ENCODE peak calls at places on chromosomes 6 and 20, in five cellular contexts. One of them, this sample, is unnamed.

GRCh38 chr20:59577037-59577808 is 27.1 kb upstream of the PHACTR3 start:
- DNase-seq in prostate gland: no peak
- DNase-seq in heart right ventricle: no peak
- DNase-seq in fibroblast of lung: no peak
- DNase-seq in lung: no peak
- DNase-seq in this sample: no peak

GRCh38 chr20:12180107-12180661 is 262.5 kb downstream of the BTBD3 start:
- DNase-seq in prostate gland: no peak
- DNase-seq in heart right ventricle: no peak
- DNase-seq in fibroblast of lung: no peak
- DNase-seq in lung: no peak
- DNase-seq in this sample: no peak

GRCh38 chr6:119314894-119315272 is 34.7 kb downstream of the MAN1A1 start:
- DNase-seq in prostate gland: no peak
- DNase-seq in heart right ventricle: no peak
- DNase-seq in fibroblast of lung: no peak
- DNase-seq in lung: no peak
- DNase-seq in this sample: no peak

GRCh38 chr20:46311039-46311650 is 2.8 kb upstream of the CDH22 start:
- DNase-seq in prostate gland: peak
- DNase-seq in heart right ventricle: no peak
- DNase-seq in fibroblast of lung: no peak
- DNase-seq in lung: no peak
- DNase-seq in this sample: no peak

GRCh38 chr6:42049116-42049809 is 1.1 kb upstream of the TAF8 start:
- DNase-seq in prostate gland: peak
- DNase-seq in heart right ventricle: peak
- DNase-seq in fibroblast of lung: no peak
- DNase-seq in lung: peak
- DNase-seq in this sample: no peak

GRCh38 chr20:13995086-13995665 is at the start of gene MACROD2:
- DNase-seq in prostate gland: peak
- DNase-seq in heart right ventricle: peak
- DNase-seq in fibroblast of lung: peak
- DNase-seq in lung: peak
- DNase-seq in this sample: no peak

GRCh38 chr20:41738584-41739193 is 120.5 kb upstream of the CHD6 start:
- DNase-seq in prostate gland: peak
- DNase-seq in heart right ventricle: peak
- DNase-seq in fibroblast of lung: peak
- DNase-seq in lung: no peak
- DNase-seq in this sample: no peak

GRCh38 chr6:88650029-88650619 is 313.3 kb downstream of the RNGTT start:
- DNase-seq in prostate gland: no peak
- DNase-seq in heart right ventricle: no peak
- DNase-seq in fibroblast of lung: peak
- DNase-seq in lung: no peak
- DNase-seq in this sample: peak

GRCh38 chr6:54491431-54491830 is 183.2 kb downstream of the TINAG start:
- DNase-seq in prostate gland: no peak
- DNase-seq in heart right ventricle: no peak
- DNase-seq in fibroblast of lung: no peak
- DNase-seq in lung: no peak
- DNase-seq in this sample: no peak

GRCh38 chr6:140346461-140346860 is 972.0 kb upstream of the CITED2 start:
- DNase-seq in prostate gland: no peak
- DNase-seq in heart right ventricle: peak
- DNase-seq in fibroblast of lung: peak
- DNase-seq in lung: no peak
- DNase-seq in this sample: no peak

GRCh38 chr6:128064540-128064895 is 163.7 kb upstream of the THEMIS start:
- DNase-seq in prostate gland: no peak
- DNase-seq in heart right ventricle: no peak
- DNase-seq in fibroblast of lung: no peak
- DNase-seq in lung: no peak
- DNase-seq in this sample: no peak

GRCh38 chr20:63970714-63971431 is 1.1 kb upstream of the ZNF512B start:
- DNase-seq in prostate gland: no peak
- DNase-seq in heart right ventricle: no peak
- DNase-seq in fibroblast of lung: no peak
- DNase-seq in lung: no peak
- DNase-seq in this sample: no peak

DNA sequence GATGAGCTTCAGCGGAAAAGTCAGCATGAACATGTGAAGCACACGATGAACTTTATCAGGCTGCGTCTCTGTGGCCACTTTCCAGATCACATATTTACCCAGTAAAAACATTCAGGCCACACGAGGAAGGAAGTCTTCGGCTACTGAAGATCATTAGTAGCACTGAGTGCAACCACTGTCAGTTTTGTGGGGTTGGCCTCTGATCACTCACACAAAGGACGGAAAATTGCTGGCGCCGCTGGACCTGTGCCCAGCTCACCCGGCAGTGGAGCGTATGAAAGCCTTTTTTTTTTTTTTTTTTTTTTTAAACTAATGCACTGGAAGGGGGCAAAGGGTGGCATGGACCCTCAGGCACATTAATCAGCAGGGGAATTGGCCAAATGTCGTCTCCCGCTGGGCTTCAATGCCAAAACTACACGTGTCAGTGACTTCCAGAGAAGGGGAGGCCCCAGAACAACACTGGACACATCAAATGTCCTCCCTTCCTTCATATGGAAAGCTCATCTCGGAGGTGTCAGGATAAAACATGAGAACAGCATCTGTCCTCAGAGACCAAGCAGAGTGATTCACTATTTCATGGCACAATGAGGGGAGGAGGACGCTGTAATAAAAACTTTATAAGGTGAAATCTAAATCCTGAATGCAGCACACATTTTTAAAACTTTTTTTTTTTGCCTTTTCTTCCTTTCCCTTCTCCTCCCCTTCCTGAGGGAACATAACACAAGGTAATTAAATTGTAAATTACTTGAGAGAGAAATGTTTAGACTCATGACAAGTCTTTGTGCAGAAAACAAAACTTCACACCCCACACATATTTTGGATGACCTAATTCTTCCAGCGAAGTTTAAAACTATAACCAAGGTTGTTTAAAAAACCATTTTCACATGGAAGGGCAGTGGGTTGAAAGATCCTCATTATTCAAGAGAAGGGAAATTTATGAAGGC is 223.4 kb downstream of the FOXC1 start:
- DNase-seq in prostate gland: peak
- DNase-seq in heart right ventricle: peak
- DNase-seq in fibroblast of lung: peak
- DNase-seq in lung: peak
- DNase-seq in this sample: no peak
- H3K4me3 ChIP-seq in prostate gland: no peak
- H3K4me3 ChIP-seq in heart right ventricle: no peak
- H3K4me3 ChIP-seq in fibroblast of lung: no peak
- H3K4me3 ChIP-seq in lung: no peak
- H3K4me3 ChIP-seq in this sample: no peak

DNA sequence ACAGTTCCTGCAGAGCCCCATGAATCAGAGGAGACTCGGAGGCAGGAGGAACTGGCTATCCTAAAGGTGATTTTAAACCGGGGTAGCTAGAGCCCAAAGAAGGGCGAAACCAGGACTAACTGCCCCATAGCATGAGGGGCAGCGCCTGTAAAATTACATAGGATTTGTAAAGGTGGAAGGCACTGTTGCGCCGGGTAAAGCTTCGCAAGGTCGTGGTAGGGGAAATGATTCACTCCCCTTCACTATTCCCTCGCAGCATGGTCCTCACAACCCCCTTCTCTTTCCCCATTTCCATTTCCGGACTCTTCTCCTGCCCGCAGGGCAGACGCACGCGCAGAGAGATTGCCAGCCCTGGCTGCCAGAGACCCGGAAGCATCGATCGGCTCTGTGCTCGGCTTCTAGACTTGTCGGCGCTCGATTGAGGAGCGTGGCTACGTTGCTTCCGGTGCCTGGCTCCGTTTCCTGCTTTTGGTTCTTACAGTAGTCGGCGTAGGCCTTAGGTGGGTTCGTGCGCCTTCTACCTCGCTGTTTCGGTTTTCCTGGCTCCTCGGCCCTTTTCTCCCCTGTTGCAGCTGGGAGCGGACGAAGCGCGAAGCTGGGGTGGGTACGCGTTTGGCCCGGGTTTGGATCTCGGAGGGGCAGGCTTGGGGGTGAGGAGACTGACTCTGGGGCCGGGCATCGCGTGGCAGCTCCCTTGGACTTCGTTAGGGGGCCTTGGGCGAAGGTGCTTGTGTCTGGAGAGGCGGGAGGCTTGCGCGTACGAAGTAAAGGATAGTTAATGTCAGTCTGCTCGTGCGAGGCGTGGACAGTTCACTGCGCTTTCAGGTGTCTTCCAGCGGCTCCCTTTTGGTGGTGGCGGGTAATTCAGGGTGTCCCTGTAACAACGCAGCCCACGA is at the start of gene SNRPB2:
- DNase-seq in prostate gland: peak
- DNase-seq in heart right ventricle: peak
- DNase-seq in fibroblast of lung: peak
- DNase-seq in lung: peak
- DNase-seq in this sample: peak
- TF ChIP-seq CTCF in prostate gland: no peak
- TF ChIP-seq CTCF in heart right ventricle: no peak
- TF ChIP-seq CTCF in fibroblast of lung: no peak
- TF ChIP-seq CTCF in lung: no peak
- TF ChIP-seq CTCF in this sample: no peak

GRCh38 chr6:154352898-154353585 is 3.6 kb downstream of the IPCEF1 start:
- DNase-seq in prostate gland: no peak
- DNase-seq in heart right ventricle: no peak
- DNase-seq in fibroblast of lung: no peak
- DNase-seq in lung: no peak
- DNase-seq in this sample: no peak
- H3K4me3 ChIP-seq in prostate gland: no peak
- H3K4me3 ChIP-seq in heart right ventricle: no peak
- H3K4me3 ChIP-seq in fibroblast of lung: no peak
- H3K4me3 ChIP-seq in lung: no peak
- H3K4me3 ChIP-seq in this sample: no peak

GRCh38 chr6:131787955-131788712 is 19.7 kb upstream of the ENPP1 start:
- DNase-seq in prostate gland: no peak
- DNase-seq in heart right ventricle: peak
- DNase-seq in fibroblast of lung: peak
- DNase-seq in lung: no peak
- DNase-seq in this sample: no peak
- TF ChIP-seq CTCF in prostate gland: no peak
- TF ChIP-seq CTCF in heart right ventricle: no peak
- TF ChIP-seq CTCF in fibroblast of lung: peak
- TF ChIP-seq CTCF in lung: no peak
- TF ChIP-seq CTCF in this sample: peak

GRCh38 chr6:69866351-69867074 is at the start of gene COL19A1:
- DNase-seq in prostate gland: no peak
- DNase-seq in heart right ventricle: peak
- DNase-seq in fibroblast of lung: peak
- DNase-seq in lung: no peak
- DNase-seq in this sample: no peak

GRCh38 chr6:69871107-69871506 is 4.8 kb downstream of the COL19A1 start:
- DNase-seq in prostate gland: no peak
- DNase-seq in heart right ventricle: no peak
- DNase-seq in fibroblast of lung: no peak
- DNase-seq in lung: no peak
- DNase-seq in this sample: no peak

GRCh38 chr6:69868961-69869360 is 2.6 kb downstream of the COL19A1 start:
- DNase-seq in prostate gland: no peak
- DNase-seq in heart right ventricle: no peak
- DNase-seq in fibroblast of lung: no peak
- DNase-seq in lung: no peak
- DNase-seq in this sample: no peak

GRCh38 chr6:69867075-69867911 is 937 bp downstream of the COL19A1 start:
- DNase-seq in prostate gland: peak
- DNase-seq in heart right ventricle: peak
- DNase-seq in fibroblast of lung: peak
- DNase-seq in lung: peak
- DNase-seq in this sample: no peak

GRCh38 chr6:69868252-69868804 is 2.0 kb downstream of the COL19A1 start:
- DNase-seq in prostate gland: no peak
- DNase-seq in heart right ventricle: no peak
- DNase-seq in fibroblast of lung: no peak
- DNase-seq in lung: no peak
- DNase-seq in this sample: no peak
- H3K4me3 ChIP-seq in prostate gland: no peak
- H3K4me3 ChIP-seq in heart right ventricle: no peak
- H3K4me3 ChIP-seq in fibroblast of lung: no peak
- H3K4me3 ChIP-seq in lung: no peak
- H3K4me3 ChIP-seq in this sample: no peak

GRCh38 chr20:44468044-44468782 is 7.5 kb upstream of the TTPAL start:
- DNase-seq in prostate gland: no peak
- DNase-seq in heart right ventricle: no peak
- DNase-seq in fibroblast of lung: no peak
- DNase-seq in lung: no peak
- DNase-seq in this sample: no peak

GRCh38 chr20:44465001-44465560 is 10.6 kb upstream of the TTPAL start:
- DNase-seq in prostate gland: no peak
- DNase-seq in heart right ventricle: no peak
- DNase-seq in fibroblast of lung: no peak
- DNase-seq in lung: no peak
- DNase-seq in this sample: no peak

GRCh38 chr20:44470327-44470726 is 5.3 kb upstream of the TTPAL start:
- DNase-seq in prostate gland: no peak
- DNase-seq in heart right ventricle: no peak
- DNase-seq in fibroblast of lung: no peak
- DNase-seq in lung: no peak
- DNase-seq in this sample: no peak

GRCh38 chr20:44464514-44464913 is 11.2 kb upstream of the TTPAL start:
- DNase-seq in prostate gland: no peak
- DNase-seq in heart right ventricle: no peak
- DNase-seq in fibroblast of lung: no peak
- DNase-seq in lung: no peak
- DNase-seq in this sample: no peak

DNA sequence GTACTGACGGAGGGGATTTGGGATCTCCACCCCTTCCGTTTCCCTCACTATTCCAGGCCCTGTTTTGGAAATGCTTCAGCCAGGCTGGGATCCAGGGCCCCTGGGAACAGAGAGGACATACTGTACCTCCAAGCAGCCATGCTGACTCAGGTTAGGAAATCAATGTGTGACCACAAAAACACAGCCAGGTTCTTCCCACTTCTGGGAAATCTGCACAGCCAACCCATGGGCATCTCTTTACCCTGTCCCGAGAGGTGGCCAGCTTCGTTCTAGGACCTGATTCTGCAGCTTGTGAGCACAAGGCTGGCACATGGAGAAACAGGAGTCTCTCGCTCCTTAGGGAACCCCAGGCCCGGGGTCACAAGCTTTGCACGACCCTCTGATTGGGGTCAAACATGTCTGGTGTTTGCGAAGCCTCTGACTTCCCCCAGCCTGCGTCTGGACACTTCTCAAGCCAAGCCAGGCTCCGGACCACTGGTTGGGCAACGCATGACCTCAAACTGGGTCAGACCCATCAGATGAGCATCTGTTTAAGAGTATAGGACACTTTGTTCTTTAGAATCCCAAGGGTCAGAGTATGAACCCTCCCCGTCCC is 8.3 kb upstream of the TTPAL start:
- DNase-seq in prostate gland: no peak
- DNase-seq in heart right ventricle: peak
- DNase-seq in fibroblast of lung: no peak
- DNase-seq in lung: peak
- DNase-seq in this sample: no peak
- TF ChIP-seq CTCF in prostate gland: no peak
- TF ChIP-seq CTCF in heart right ventricle: no peak
- TF ChIP-seq CTCF in fibroblast of lung: no peak
- TF ChIP-seq CTCF in lung: no peak
- TF ChIP-seq CTCF in this sample: no peak